ENCODE peak calls at places on chromosomes 16 and 17, in five cellular contexts. Q is IMR-90, S is lung, C is choroid plexus epithelial cell, U is body of pancreas. N is an unnamed sample.

GRCh38 chr17:30376621-30377452 is 1.9 kb upstream of the CPD start:
- DNase-seq in Q (peak; percentile 87), S (peak; percentile 58), C (peak; percentile 97), U (peak; percentile 29), N (peak; percentile 70)

GRCh38 chr16:2507052-2507678 is 6.6 kb upstream of the ATP6V0C start:
- DNase-seq in Q (no peak), S (no peak), C (no peak), U (peak; percentile 15), N (no peak)

GRCh38 chr16:67396159-67396774 is 3.0 kb upstream of the TPPP3 start:
- DNase-seq in Q (peak; percentile 78), S (peak; percentile 84), C (peak; percentile 58), U (peak; percentile 96), N (peak; percentile 60)

GRCh38 chr17:17989618-17990017 is 17.0 kb downstream of the DRC3 start:
- DNase-seq in Q (no peak), S (no peak), C (no peak), U (no peak), N (no peak)

GRCh38 chr16:66596986-66597848 is 7.3 kb upstream of the CMTM3 start:
- DNase-seq in Q (no peak), S (no peak), C (no peak), U (no peak), N (no peak)

GRCh38 chr17:17391575-17392370 is 85.0 kb upstream of the MED9 start:
- DNase-seq in Q (no peak), S (no peak), C (no peak), U (no peak), N (peak; percentile 49)

GRCh38 chr17:39576187-39576586 is 31.5 kb downstream of the NEUROD2 start:
- DNase-seq in Q (no peak), S (no peak), C (no peak), U (no peak), N (no peak)

GRCh38 chr16:78210305-78210704 is 110.9 kb downstream of the WWOX start:
- DNase-seq in Q (peak; percentile 29), S (no peak), C (peak; percentile 2), U (no peak), N (peak; percentile 47)

GRCh38 chr17:15469260-15469659 is 1.8 kb upstream of the CDRT4 start:
- DNase-seq in Q (peak; percentile 52), S (no peak), C (peak; percentile 92), U (no peak), N (peak; percentile 95)

GRCh38 chr17:40341808-40342574 is 22.5 kb downstream of the GJD3 start:
- DNase-seq in Q (peak; percentile 50), S (peak; percentile 84), C (peak; percentile 64), U (peak; percentile 70), N (peak; percentile 55)

GRCh38 chr16:59487067-59487466 is 753.0 kb upstream of the GOT2 start:
- DNase-seq in Q (no peak), S (no peak), C (no peak), U (no peak), N (no peak)

GRCh38 chr17:13134106-13134505 is 116.3 kb upstream of the ELAC2 start:
- DNase-seq in Q (no peak), S (no peak), C (no peak), U (no peak), N (no peak)

GRCh38 chr16:86578499-86579267 is at the start of gene FOXL1:
- DNase-seq in Q (peak; percentile 80), S (no peak), C (peak; percentile 73), U (no peak), N (no peak)

GRCh38 chr16:1794908-1795666 is 1.6 kb upstream of the IGFALS start:
- DNase-seq in Q (no peak), S (no peak), C (no peak), U (no peak), N (no peak)

GRCh38 chr17:20114466-20114865 is 105.3 kb downstream of the SPECC1 start:
- DNase-seq in Q (peak; percentile 29), S (no peak), C (peak; percentile 35), U (no peak), N (no peak)

GRCh38 chr17:36907407-36907806 is 29.9 kb upstream of the LHX1 start:
- DNase-seq in Q (no peak), S (no peak), C (no peak), U (no peak), N (no peak)

GRCh38 chr17:76474238-76474637 is 6.8 kb downstream of the AANAT start:
- DNase-seq in Q (no peak), S (no peak), C (no peak), U (no peak), N (no peak)

GRCh38 chr17:39016193-39017153 is 49.3 kb upstream of the FBXO47 start:
- DNase-seq in Q (peak; percentile 22), S (no peak), C (peak; percentile 53), U (no peak), N (no peak)

GRCh38 chr16:84459517-84459894 is 45.0 kb downstream of the MEAK7 start:
- DNase-seq in Q (no peak), S (no peak), C (no peak), U (no peak), N (no peak)

GRCh38 chr16:3149630-3150345 is 15.0 kb downstream of the ZNF213 start:
- DNase-seq in Q (peak; percentile 42), S (peak; percentile 71), C (peak; percentile 76), U (peak; percentile 70), N (peak; percentile 40)

GRCh38 chr16:21167360-21167759 is 8.9 kb downstream of the LDAF1 start:
- DNase-seq in Q (peak; percentile 98), S (no peak), C (peak; percentile 90), U (no peak), N (peak; percentile 97)

GRCh38 chr17:12070561-12070960 is 49.9 kb downstream of the MAP2K4 start:
- DNase-seq in Q (peak; percentile 89), S (no peak), C (peak; percentile 81), U (no peak), N (peak; percentile 89)

GRCh38 chr17:58377005-58377660 is 25.1 kb upstream of the SUPT4H1 start:
- DNase-seq in Q (no peak), S (peak; percentile 63), C (no peak), U (peak; percentile 36), N (no peak)

GRCh38 chr17:79990051-79990592 is 45.5 kb downstream of the TBC1D16 start:
- DNase-seq in Q (no peak), S (no peak), C (no peak), U (peak; percentile 62), N (no peak)

GRCh38 chr16:55169780-55170179 is 154.2 kb upstream of the IRX6 start:
- DNase-seq in Q (no peak), S (peak; percentile 32), C (no peak), U (no peak), N (no peak)

GRCh38 chr16:57863434-57864160 is 61.3 kb upstream of the KIFC3 start:
- DNase-seq in Q (peak; percentile 79), S (peak; percentile 68), C (peak; percentile 92), U (peak; percentile 74), N (peak; percentile 72)

GRCh38 chr17:56593741-56594527 is 435 bp downstream of the NOG start:
- DNase-seq in Q (peak; percentile 71), S (peak; percentile 63), C (peak; percentile 61), U (peak; percentile 55), N (peak; percentile 69)

GRCh38 chr16:74767749-74768148 is 6.9 kb downstream of the FA2H start:
- DNase-seq in Q (no peak), S (no peak), C (no peak), U (no peak), N (no peak)

GRCh38 chr16:50467559-50467942 is 80.6 kb upstream of the NKD1 start:
- DNase-seq in Q (no peak), S (no peak), C (no peak), U (no peak), N (peak; percentile 3)

GRCh38 chr17:35087731-35088646 is 24.5 kb upstream of the RFFL start:
- DNase-seq in Q (peak; percentile 42), S (peak; percentile 53), C (peak; percentile 58), U (peak; percentile 52), N (no peak)

GRCh38 chr17:7404737-7405412 is 978 bp upstream of the TMEM256 start:
- DNase-seq in Q (no peak), S (peak; percentile 45), C (no peak), U (peak; percentile 42), N (no peak)
- TF ChIP-seq CTCF in Q (no peak), S (no peak), C (no peak), U (no peak), N (no peak)

GRCh38 chr17:60231691-60232090 is 81.9 kb downstream of the CA4 start:
- DNase-seq in Q (peak; percentile 58), S (no peak), C (peak; percentile 21), U (no peak), N (peak; percentile 28)

GRCh38 chr17:60230358-60230757 is 80.6 kb downstream of the CA4 start:
- DNase-seq in Q (peak; percentile 1), S (no peak), C (no peak), U (no peak), N (no peak)

GRCh38 chr17:60224064-60224463 is 74.3 kb downstream of the CA4 start:
- DNase-seq in Q (peak; percentile 25), S (no peak), C (peak; percentile 92), U (no peak), N (no peak)

GRCh38 chr17:60231234-60231633 is 81.5 kb downstream of the CA4 start:
- DNase-seq in Q (peak; percentile 39), S (no peak), C (peak; percentile 67), U (no peak), N (no peak)

DNA sequence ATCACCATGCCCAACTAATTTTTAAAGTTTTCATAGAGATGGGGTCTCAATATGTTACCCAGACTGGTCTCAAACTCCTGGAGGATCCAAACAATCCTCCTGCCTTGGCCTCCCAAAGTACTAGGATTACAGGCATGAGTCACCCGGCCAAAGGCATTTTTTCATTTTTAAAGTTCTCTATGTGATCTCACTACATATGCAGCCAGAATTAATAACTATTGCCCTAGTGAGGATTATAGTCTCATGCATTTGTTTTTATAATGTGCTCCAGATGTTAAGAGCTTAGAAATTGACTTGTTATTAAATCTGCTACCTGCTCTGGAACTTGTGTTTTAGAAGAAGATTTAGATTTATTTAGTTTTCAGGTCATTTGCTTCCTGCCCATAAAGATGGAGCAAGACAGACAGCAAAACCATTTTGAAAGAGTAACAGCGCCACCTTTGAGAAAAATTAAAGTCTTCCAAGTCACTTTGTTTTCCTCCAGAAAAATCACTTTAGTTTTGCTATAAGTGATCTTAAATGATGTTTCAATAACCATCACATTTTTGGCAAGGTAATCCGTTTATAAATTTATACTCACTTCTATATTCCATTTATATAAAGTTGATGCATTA is 79.5 kb downstream of the CA4 start:
- DNase-seq in Q (peak; percentile 63), S (no peak), C (peak; percentile 39), U (no peak), N (no peak)
- TF ChIP-seq CTCF in Q (no peak), S (no peak), C (peak; percentile 15), U (no peak), N (peak; percentile 8)

GRCh38 chr17:54900457-54901229 is at the start of gene TOM1L1:
- DNase-seq in Q (peak; percentile 46), S (peak; percentile 80), C (peak; percentile 50), U (peak; percentile 90), N (peak; percentile 47)
- TF ChIP-seq CTCF in Q (peak; percentile 5), S (no peak), C (peak; percentile 48), U (no peak), N (no peak)

DNA sequence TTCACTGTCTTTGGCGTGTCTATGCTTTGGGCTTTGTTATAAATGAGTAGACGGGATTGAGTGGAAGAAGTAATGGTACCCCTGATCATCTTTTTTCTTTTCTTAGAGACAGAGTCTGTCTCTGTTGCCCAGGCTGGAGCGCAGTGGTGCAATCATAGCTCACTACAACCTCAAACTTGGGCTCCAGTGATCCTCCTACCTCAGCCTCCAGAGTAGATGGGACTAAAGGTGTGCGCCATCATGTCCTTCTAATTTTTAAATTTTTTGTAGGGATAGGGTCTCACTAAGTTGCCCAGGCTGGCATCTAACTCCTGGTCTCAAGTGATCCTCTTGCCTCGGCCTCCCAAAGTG is 14.9 kb upstream of the GPRC5B start:
- DNase-seq in Q (no peak), S (no peak), C (no peak), U (no peak), N (no peak)
- TF ChIP-seq CTCF in Q (no peak), S (no peak), C (no peak), U (no peak), N (no peak)

GRCh38 chr16:7513429-7513828 is 180.8 kb downstream of the RBFOX1 start:
- DNase-seq in Q (no peak), S (no peak), C (no peak), U (no peak), N (no peak)
- TF ChIP-seq CTCF in Q (no peak), S (no peak), C (no peak), U (peak; percentile 15), N (no peak)